ENCODE peak calls at places on chromosomes 7 and 10, in five cellular contexts. S is GM23248; U is endodermal cell; B is CD8-positive, alpha-beta memory T cell; M is neural progenitor cell. C is an unnamed sample. For H3K9me3, the result is how much of the 10 kb centered on the place peaks cover.

GRCh38 chr7:37182011-37182478 is 266.6 kb downstream of the ELMO1 start:
- DNase-seq in B (peak), U (peak), S (peak), M (peak), C (peak)

GRCh38 chr7:99955247-99955646 is 20.6 kb downstream of the AZGP1 start:
- DNase-seq in B (no peak), M (no peak), U (no peak), S (no peak), C (no peak)

GRCh38 chr10:31263903-31264302 is 55.1 kb upstream of the ZEB1 start:
- DNase-seq in U (no peak), S (peak), M (no peak), B (no peak), C (no peak)

GRCh38 chr10:24259365-24260125 is 50.6 kb downstream of the KIAA1217 start:
- DNase-seq in B (no peak), U (peak), M (no peak), S (peak), C (no peak)

GRCh38 chr10:93091960-93092359 is 18.3 kb downstream of the CYP26A1 start:
- DNase-seq in S (no peak), B (no peak), U (no peak), M (no peak), C (no peak)

GRCh38 chr7:150811-151221 is 41.6 kb upstream of the FAM20C start:
- DNase-seq in U (no peak), S (peak), M (no peak), B (no peak), C (no peak)

GRCh38 chr7:99102809-99103690 is 40.9 kb downstream of the SMURF1 start:
- DNase-seq in M (no peak), B (no peak), S (peak), U (no peak), C (no peak)

GRCh38 chr7:4706384-4707032 is 24.4 kb downstream of the FOXK1 start:
- DNase-seq in M (peak), S (peak), B (no peak), U (peak), C (no peak)

GRCh38 chr7:111108526-111108925 is 17.6 kb downstream of the LRRN3 start:
- DNase-seq in S (peak), M (no peak), U (no peak), B (no peak), C (no peak)

GRCh38 chr7:5187605-5188004 is 2.4 kb upstream of the WIPI2 start:
- DNase-seq in S (no peak), M (no peak), U (no peak), B (no peak), C (no peak)

GRCh38 chr10:87844837-87845623 is 18.3 kb downstream of the KLLN start:
- DNase-seq in U (no peak), B (no peak), M (no peak), S (peak), C (no peak)

GRCh38 chr7:57300747-57301146 is 149.2 kb upstream of the ZNF716 start:
- DNase-seq in U (no peak), B (no peak), M (no peak), S (no peak), C (no peak)
- H3K9me3 ChIP-seq in U (half or more), B (under half), M (under half), S (under half), C (under half)

GRCh38 chr7:157555921-157556320 is 219.1 kb downstream of the DNAJB6 start:
- DNase-seq in U (peak), M (no peak), S (no peak), B (no peak), C (no peak)
- H3K9me3 ChIP-seq in U (half or more), M (under half), S (under half), B (under half), C (under half)

GRCh38 chr7:64533756-64534155 is 29.1 kb downstream of the ZNF680 start:
- DNase-seq in U (no peak), B (no peak), M (no peak), S (no peak), C (no peak)

GRCh38 chr7:64528770-64529169 is 34.1 kb downstream of the ZNF680 start:
- DNase-seq in B (no peak), S (no peak), U (no peak), M (no peak), C (no peak)
- H3K9me3 ChIP-seq in B (under half), S (under half), U (half or more), M (half or more), C (under half)

GRCh38 chr7:158512869-158513268 is 74.8 kb downstream of the PTPRN2 start:
- DNase-seq in S (no peak), U (no peak), M (no peak), B (no peak), C (no peak)

GRCh38 chr7:158516524-158516923 is 71.1 kb downstream of the PTPRN2 start:
- DNase-seq in B (no peak), S (no peak), U (no peak), M (no peak), C (no peak)

GRCh38 chr7:158508802-158509385 is 78.7 kb downstream of the PTPRN2 start:
- DNase-seq in M (no peak), S (no peak), B (no peak), U (no peak), C (no peak)

GRCh38 chr7:158507917-158508316 is 79.7 kb downstream of the PTPRN2 start:
- DNase-seq in M (no peak), U (no peak), S (no peak), B (no peak), C (no peak)

GRCh38 chr7:158512042-158512441 is 75.6 kb downstream of the PTPRN2 start:
- DNase-seq in M (no peak), B (no peak), U (no peak), S (no peak), C (no peak)
- H3K9me3 ChIP-seq in M (under half), B (under half), U (half or more), S (under half), C (under half)

GRCh38 chr7:46603296-46603701 is 682.2 kb upstream of the IGFBP3 start:
- DNase-seq in U (no peak), B (no peak), M (no peak), S (no peak), C (no peak)
- H3K9me3 ChIP-seq in U (under half), B (under half), M (under half), S (under half), C (under half)

GRCh38 chr10:83564889-83565588 is 574.3 kb upstream of the GHITM start:
- DNase-seq in M (no peak), U (no peak), B (no peak), S (no peak), C (no peak)
- H3K9me3 ChIP-seq in M (under half), U (under half), B (under half), S (under half), C (under half)